ENCODE peak calls at places on chromosomes 11 and 22, in seven cellular contexts. One of them, this sample, is unnamed.

GRCh38 chr22:35150163-35151107 is 84.5 kb downstream of the ISX start:
- DNase-seq in cardiac muscle cell: peak; percentile 55
- DNase-seq in choroid plexus epithelial cell: peak; percentile 50
- DNase-seq in fibroblast of the aortic adventitia: peak; percentile 33
- DNase-seq in bronchial epithelial cell: peak; percentile 24
- DNase-seq in fibroblast of mammary gland: peak; percentile 37
- DNase-seq in AG09309: no peak
- DNase-seq in this sample: no peak

GRCh38 chr11:117328414-117329010 is 858 bp downstream of the CEP164 start:
- DNase-seq in cardiac muscle cell: peak; percentile 64
- DNase-seq in choroid plexus epithelial cell: peak; percentile 65
- DNase-seq in fibroblast of the aortic adventitia: peak; percentile 74
- DNase-seq in bronchial epithelial cell: peak; percentile 60
- DNase-seq in fibroblast of mammary gland: peak; percentile 58
- DNase-seq in AG09309: no peak
- DNase-seq in this sample: peak; percentile 26

GRCh38 chr22:29481265-29482000 is 1.4 kb downstream of the NEFH start:
- DNase-seq in cardiac muscle cell: peak; percentile 27
- DNase-seq in choroid plexus epithelial cell: no peak
- DNase-seq in fibroblast of the aortic adventitia: no peak
- DNase-seq in bronchial epithelial cell: no peak
- DNase-seq in fibroblast of mammary gland: peak; percentile 7
- DNase-seq in AG09309: no peak
- DNase-seq in this sample: no peak

GRCh38 chr11:4539603-4540219 is 5.3 kb upstream of the OR52M1 start:
- DNase-seq in cardiac muscle cell: peak; percentile 48
- DNase-seq in choroid plexus epithelial cell: peak; percentile 53
- DNase-seq in fibroblast of the aortic adventitia: peak; percentile 49
- DNase-seq in bronchial epithelial cell: peak; percentile 25
- DNase-seq in fibroblast of mammary gland: peak; percentile 29
- DNase-seq in AG09309: peak; percentile 8
- DNase-seq in this sample: no peak

GRCh38 chr22:46537221-46537945 is at the start of gene CELSR1:
- DNase-seq in cardiac muscle cell: peak; percentile 40
- DNase-seq in choroid plexus epithelial cell: peak; percentile 28
- DNase-seq in fibroblast of the aortic adventitia: peak; percentile 13
- DNase-seq in bronchial epithelial cell: peak; percentile 50
- DNase-seq in fibroblast of mammary gland: no peak
- DNase-seq in AG09309: no peak
- DNase-seq in this sample: no peak

GRCh38 chr22:23175817-23176644 is 4.3 kb upstream of the BCR start:
- DNase-seq in cardiac muscle cell: no peak
- DNase-seq in choroid plexus epithelial cell: no peak
- DNase-seq in fibroblast of the aortic adventitia: no peak
- DNase-seq in bronchial epithelial cell: no peak
- DNase-seq in fibroblast of mammary gland: no peak
- DNase-seq in AG09309: no peak
- DNase-seq in this sample: no peak

GRCh38 chr11:33321483-33321882 is 64.3 kb downstream of the HIPK3 start:
- DNase-seq in cardiac muscle cell: no peak
- DNase-seq in choroid plexus epithelial cell: no peak
- DNase-seq in fibroblast of the aortic adventitia: no peak
- DNase-seq in bronchial epithelial cell: no peak
- DNase-seq in fibroblast of mammary gland: no peak
- DNase-seq in AG09309: no peak
- DNase-seq in this sample: no peak

GRCh38 chr11:75195164-75195962 is 44.5 kb downstream of the SLCO2B1 start:
- DNase-seq in cardiac muscle cell: peak; percentile 55
- DNase-seq in choroid plexus epithelial cell: no peak
- DNase-seq in fibroblast of the aortic adventitia: peak; percentile 34
- DNase-seq in bronchial epithelial cell: no peak
- DNase-seq in fibroblast of mammary gland: no peak
- DNase-seq in AG09309: no peak
- DNase-seq in this sample: no peak

GRCh38 chr11:108580645-108581044 is 12.9 kb downstream of the EXPH5 start:
- DNase-seq in cardiac muscle cell: no peak
- DNase-seq in choroid plexus epithelial cell: no peak
- DNase-seq in fibroblast of the aortic adventitia: no peak
- DNase-seq in bronchial epithelial cell: no peak
- DNase-seq in fibroblast of mammary gland: no peak
- DNase-seq in AG09309: no peak
- DNase-seq in this sample: no peak

GRCh38 chr11:71442880-71443279 is 5.3 kb downstream of the DHCR7 start:
- DNase-seq in cardiac muscle cell: no peak
- DNase-seq in choroid plexus epithelial cell: no peak
- DNase-seq in fibroblast of the aortic adventitia: no peak
- DNase-seq in bronchial epithelial cell: no peak
- DNase-seq in fibroblast of mammary gland: no peak
- DNase-seq in AG09309: no peak
- DNase-seq in this sample: no peak

DNA sequence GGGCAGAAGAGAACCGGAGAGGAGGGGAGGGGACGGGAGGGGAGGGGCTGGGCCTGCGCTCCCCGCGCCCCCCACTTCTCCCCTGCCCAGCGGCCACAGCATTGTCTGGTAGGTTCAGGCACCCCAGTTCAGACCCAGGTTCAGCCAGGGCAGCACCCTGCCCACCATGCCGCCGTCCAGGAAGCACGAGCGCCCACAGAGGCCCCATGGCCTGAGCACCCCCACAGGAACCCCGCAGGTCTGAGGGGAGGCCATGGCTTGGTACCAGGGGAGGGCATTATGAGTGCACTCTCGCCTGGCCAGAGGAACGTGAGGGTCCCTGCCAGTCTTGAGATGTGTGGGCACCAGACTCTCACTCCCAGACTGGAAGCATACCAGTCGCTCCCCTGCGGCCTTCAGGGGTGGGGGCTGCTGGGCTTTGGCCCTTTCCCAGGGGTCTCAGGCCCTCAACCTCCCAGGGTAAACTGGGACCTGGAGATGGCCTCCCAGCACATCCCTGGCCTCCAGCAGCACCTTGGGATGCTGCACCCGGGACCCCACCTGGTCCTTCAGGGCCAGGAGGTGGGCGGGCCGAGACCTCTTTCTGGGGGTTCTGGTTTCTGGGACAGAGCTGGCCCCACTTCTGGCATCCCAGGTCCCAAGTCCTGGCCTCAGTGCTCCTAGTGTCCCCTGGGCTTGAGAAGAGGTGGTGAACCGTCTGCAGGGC is 598 bp upstream of the PLXNB2 start:
- DNase-seq in cardiac muscle cell: no peak
- DNase-seq in choroid plexus epithelial cell: no peak
- DNase-seq in fibroblast of the aortic adventitia: no peak
- DNase-seq in bronchial epithelial cell: no peak
- DNase-seq in fibroblast of mammary gland: no peak
- DNase-seq in AG09309: no peak
- DNase-seq in this sample: no peak
- H3K4me3 ChIP-seq in cardiac muscle cell: no peak overlapping the region
- H3K4me3 ChIP-seq in choroid plexus epithelial cell: no peak overlapping the region
- H3K4me3 ChIP-seq in fibroblast of the aortic adventitia: no peak overlapping the region
- H3K4me3 ChIP-seq in bronchial epithelial cell: no peak overlapping the region
- H3K4me3 ChIP-seq in fibroblast of mammary gland: no peak overlapping the region
- H3K4me3 ChIP-seq in AG09309: no peak overlapping the region
- H3K4me3 ChIP-seq in this sample: no peak overlapping the region

DNA sequence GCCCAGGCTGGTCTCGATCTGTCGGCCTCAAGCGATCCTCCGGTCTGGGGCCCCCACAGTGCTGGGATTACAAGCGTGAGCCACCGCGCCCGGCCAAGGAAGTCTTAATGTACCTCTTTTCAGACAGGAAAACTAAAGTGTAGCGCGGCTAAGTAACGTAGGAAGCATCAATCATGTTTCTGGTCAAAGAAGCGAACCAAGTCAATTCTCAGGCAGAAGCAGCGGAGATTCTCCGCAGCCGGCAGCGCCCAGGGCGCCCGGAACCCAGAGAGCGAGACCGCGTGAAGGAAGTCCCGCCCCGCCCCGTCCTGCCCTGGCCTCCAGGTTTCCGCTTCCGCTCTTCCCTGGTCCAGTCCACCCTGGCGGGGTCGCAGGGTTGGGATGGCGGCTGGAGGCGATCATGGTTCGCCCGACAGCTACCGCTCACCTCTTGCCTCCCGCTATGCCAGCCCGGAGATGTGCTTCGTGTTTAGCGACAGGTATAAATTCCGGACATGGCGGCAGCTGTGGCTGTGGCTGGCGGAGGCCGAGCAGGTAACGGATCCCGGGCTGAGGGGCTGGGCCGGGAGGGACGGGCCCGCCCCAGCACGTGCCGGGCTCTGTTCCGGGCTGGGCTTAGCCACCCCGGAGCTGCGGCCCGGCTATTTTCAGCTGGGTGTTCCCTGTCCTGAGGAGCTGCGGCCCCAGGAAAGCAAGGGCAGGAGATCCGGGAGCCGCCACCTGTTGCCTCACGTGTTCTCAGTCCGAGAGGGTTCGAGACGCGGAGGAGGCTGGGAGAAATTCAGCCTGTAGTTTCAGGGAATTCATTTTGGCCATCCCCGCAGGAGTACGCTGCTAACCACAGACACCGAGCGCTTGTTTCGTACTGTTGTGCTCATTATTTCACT is at the start of gene ADSL:
- DNase-seq in cardiac muscle cell: peak; percentile 90
- DNase-seq in choroid plexus epithelial cell: peak; percentile 86
- DNase-seq in fibroblast of the aortic adventitia: peak; percentile 78
- DNase-seq in bronchial epithelial cell: peak; percentile 65
- DNase-seq in fibroblast of mammary gland: peak; percentile 78
- DNase-seq in AG09309: no peak
- DNase-seq in this sample: peak; percentile 56
- TF ChIP-seq CTCF in cardiac muscle cell: no peak
- TF ChIP-seq CTCF in choroid plexus epithelial cell: peak; percentile 28
- TF ChIP-seq CTCF in fibroblast of the aortic adventitia: peak; percentile 14
- TF ChIP-seq CTCF in bronchial epithelial cell: no peak
- TF ChIP-seq CTCF in fibroblast of mammary gland: no peak
- TF ChIP-seq CTCF in AG09309: peak; percentile 25
- TF ChIP-seq CTCF in this sample: no peak

DNA sequence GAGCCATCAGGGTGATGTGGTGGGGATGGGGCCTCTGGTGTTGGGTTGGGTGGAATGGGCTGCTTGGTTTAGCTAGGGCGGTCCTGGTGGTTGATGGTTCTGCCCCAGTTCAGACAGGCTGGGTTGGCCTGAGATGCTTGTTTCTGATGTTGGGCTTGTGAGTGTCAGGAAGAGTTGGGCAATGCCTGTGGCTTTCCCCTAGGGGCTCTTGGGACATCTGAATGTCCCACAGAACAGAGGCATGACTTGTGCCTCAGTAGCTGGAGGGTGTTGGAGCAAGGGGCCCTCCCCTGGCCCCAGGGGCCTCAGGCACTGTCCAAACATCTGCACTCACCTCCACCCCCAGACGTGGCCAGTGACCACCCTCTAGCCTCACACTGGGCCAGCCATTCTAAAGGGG is 14.0 kb upstream of the CTSD start:
- DNase-seq in cardiac muscle cell: no peak
- DNase-seq in choroid plexus epithelial cell: no peak
- DNase-seq in fibroblast of the aortic adventitia: no peak
- DNase-seq in bronchial epithelial cell: no peak
- DNase-seq in fibroblast of mammary gland: no peak
- DNase-seq in AG09309: no peak
- DNase-seq in this sample: no peak
- H3K4me3 ChIP-seq in cardiac muscle cell: no peak overlapping the region
- H3K4me3 ChIP-seq in choroid plexus epithelial cell: no peak overlapping the region
- H3K4me3 ChIP-seq in fibroblast of the aortic adventitia: no peak overlapping the region
- H3K4me3 ChIP-seq in bronchial epithelial cell: no peak overlapping the region
- H3K4me3 ChIP-seq in fibroblast of mammary gland: no peak overlapping the region
- H3K4me3 ChIP-seq in AG09309: no peak overlapping the region
- H3K4me3 ChIP-seq in this sample: no peak overlapping the region

DNA sequence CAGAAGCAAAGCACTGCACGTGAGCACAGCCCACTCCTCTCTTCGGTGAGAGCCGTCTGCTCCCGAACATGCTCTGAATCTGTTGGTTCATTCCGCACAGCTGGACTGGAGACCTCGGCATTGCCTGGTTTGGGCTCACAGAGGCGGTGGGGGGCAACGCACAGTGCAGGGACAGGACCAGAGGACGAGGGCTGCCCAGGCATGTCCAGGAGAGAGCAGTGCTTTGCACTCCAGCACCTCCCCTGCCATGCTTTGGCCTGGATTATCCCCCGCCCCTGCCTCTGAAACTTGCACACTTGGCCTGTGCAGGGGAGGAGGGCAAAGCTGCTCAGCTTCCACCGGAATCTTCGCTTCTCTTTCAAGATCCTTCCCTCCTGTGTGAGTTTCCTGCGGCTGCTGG is 536.5 kb downstream of the BRD1 start:
- DNase-seq in cardiac muscle cell: no peak
- DNase-seq in choroid plexus epithelial cell: no peak
- DNase-seq in fibroblast of the aortic adventitia: no peak
- DNase-seq in bronchial epithelial cell: no peak
- DNase-seq in fibroblast of mammary gland: no peak
- DNase-seq in AG09309: no peak
- DNase-seq in this sample: no peak
- TF ChIP-seq CTCF in cardiac muscle cell: no peak
- TF ChIP-seq CTCF in choroid plexus epithelial cell: no peak
- TF ChIP-seq CTCF in fibroblast of the aortic adventitia: no peak
- TF ChIP-seq CTCF in bronchial epithelial cell: no peak
- TF ChIP-seq CTCF in fibroblast of mammary gland: no peak
- TF ChIP-seq CTCF in AG09309: no peak
- TF ChIP-seq CTCF in this sample: no peak

GRCh38 chr11:693415-693831 is 1.6 kb downstream of the DEAF1 start:
- DNase-seq in cardiac muscle cell: peak; percentile 23
- DNase-seq in choroid plexus epithelial cell: peak; percentile 30
- DNase-seq in fibroblast of the aortic adventitia: peak; percentile 33
- DNase-seq in bronchial epithelial cell: no peak
- DNase-seq in fibroblast of mammary gland: peak; percentile 31
- DNase-seq in AG09309: no peak
- DNase-seq in this sample: no peak

GRCh38 chr11:693887-694562 is 997 bp downstream of the DEAF1 start:
- DNase-seq in cardiac muscle cell: no peak
- DNase-seq in choroid plexus epithelial cell: no peak
- DNase-seq in fibroblast of the aortic adventitia: no peak
- DNase-seq in bronchial epithelial cell: no peak
- DNase-seq in fibroblast of mammary gland: no peak
- DNase-seq in AG09309: no peak
- DNase-seq in this sample: no peak

GRCh38 chr11:691710-692590 is 3.1 kb downstream of the DEAF1 start:
- DNase-seq in cardiac muscle cell: no peak
- DNase-seq in choroid plexus epithelial cell: no peak
- DNase-seq in fibroblast of the aortic adventitia: no peak
- DNase-seq in bronchial epithelial cell: no peak
- DNase-seq in fibroblast of mammary gland: no peak
- DNase-seq in AG09309: no peak
- DNase-seq in this sample: no peak

GRCh38 chr11:694563-695331 is at the start of gene DEAF1:
- DNase-seq in cardiac muscle cell: peak; percentile 99
- DNase-seq in choroid plexus epithelial cell: peak; percentile 99
- DNase-seq in fibroblast of the aortic adventitia: peak; percentile 97
- DNase-seq in bronchial epithelial cell: peak; percentile 82
- DNase-seq in fibroblast of mammary gland: peak; percentile 96
- DNase-seq in AG09309: peak; percentile 84
- DNase-seq in this sample: peak; percentile 87

GRCh38 chr11:692824-693414 is 2.1 kb downstream of the DEAF1 start:
- DNase-seq in cardiac muscle cell: no peak
- DNase-seq in choroid plexus epithelial cell: no peak
- DNase-seq in fibroblast of the aortic adventitia: peak; percentile 20
- DNase-seq in bronchial epithelial cell: peak; percentile 84
- DNase-seq in fibroblast of mammary gland: peak; percentile 26
- DNase-seq in AG09309: no peak
- DNase-seq in this sample: no peak
- H3K4me3 ChIP-seq in cardiac muscle cell: no peak overlapping the region
- H3K4me3 ChIP-seq in choroid plexus epithelial cell: peak overlapping the region; percentile 61
- H3K4me3 ChIP-seq in fibroblast of the aortic adventitia: no peak overlapping the region
- H3K4me3 ChIP-seq in bronchial epithelial cell: peak overlapping the region; percentile 22
- H3K4me3 ChIP-seq in fibroblast of mammary gland: peak overlapping the region; percentile 35
- H3K4me3 ChIP-seq in AG09309: peak overlapping the region; percentile 19
- H3K4me3 ChIP-seq in this sample: no peak overlapping the region

This sample was measured in LNCaP clone FGC.